ENCODE peak calls at places on chromosome 11, in seven cellular contexts. M is H1, L is NT2/D1, R is transverse colon, C is GM23248, T is Peyer's patch, P is pancreas. J is an unnamed sample. For H3K4me1, the result is how much of the 10 kb centered on the place peaks cover.

GRCh38 chr11:124900464-124900863 is 2.8 kb upstream of the ROBO4 start:
- DNase-seq in R (no peak), M (no peak), T (no peak), L (peak), C (peak), P (no peak), J (no peak)

GRCh38 chr11:61919841-61920631 is 2.7 kb upstream of the RAB3IL1 start:
- DNase-seq in T (no peak), P (no peak), L (no peak), M (no peak), C (no peak), R (no peak), J (no peak)

GRCh38 chr11:63505857-63506528 is at the start of gene LGALS12:
- DNase-seq in T (no peak), R (no peak), M (no peak), L (no peak), C (no peak), P (no peak), J (no peak)

GRCh38 chr11:71098776-71099175 is 153.6 kb downstream of the SHANK2 start:
- DNase-seq in P (no peak), R (no peak), L (no peak), C (no peak), M (no peak), T (no peak), J (no peak)

GRCh38 chr11:61481806-61482205 is 26.7 kb upstream of the LRRC10B start:
- DNase-seq in R (no peak), C (no peak), L (no peak), T (no peak), P (no peak), M (no peak), J (no peak)

GRCh38 chr11:118156531-118157185 is 4.0 kb upstream of the SCN4B start:
- DNase-seq in P (no peak), R (no peak), C (no peak), T (no peak), M (no peak), L (no peak), J (no peak)

GRCh38 chr11:78253797-78254196 is 65.1 kb downstream of the USP35 start:
- DNase-seq in R (no peak), L (no peak), C (peak), P (no peak), M (no peak), T (no peak), J (no peak)

GRCh38 chr11:13309156-13309555 is 31.6 kb downstream of the BMAL1 start:
- DNase-seq in R (no peak), L (no peak), M (no peak), P (no peak), T (no peak), C (no peak), J (no peak)

GRCh38 chr11:61045271-61045670 is 57.0 kb upstream of the CD5 start:
- DNase-seq in C (no peak), R (no peak), T (no peak), M (no peak), P (no peak), L (no peak), J (no peak)

GRCh38 chr11:70881948-70882715 is 370.2 kb downstream of the SHANK2 start:
- DNase-seq in M (no peak), C (no peak), P (no peak), L (no peak), R (no peak), T (no peak), J (no peak)

GRCh38 chr11:492416-493226 is 14.4 kb downstream of the RNH1 start:
- DNase-seq in P (no peak), R (no peak), C (no peak), L (no peak), M (no peak), T (peak), J (no peak)

GRCh38 chr11:1597331-1597741 is 758 bp downstream of the KRTAP5-2 start:
- DNase-seq in C (no peak), P (no peak), M (no peak), T (no peak), R (no peak), L (no peak), J (no peak)

GRCh38 chr11:12860827-12861226 is 148.3 kb upstream of the RASSF10 start:
- DNase-seq in T (no peak), M (no peak), C (no peak), R (no peak), P (no peak), L (no peak), J (no peak)

GRCh38 chr11:14500181-14500651 is 605 bp upstream of the COPB1 start:
- DNase-seq in C (peak), P (peak), M (no peak), T (peak), R (peak), L (no peak), J (peak)

GRCh38 chr11:75625970-75626691 is 42.7 kb downstream of the MAP6 start:
- DNase-seq in P (no peak), C (peak), R (no peak), M (no peak), L (no peak), T (no peak), J (no peak)

GRCh38 chr11:134275534-134276395 is at the start of gene GLB1L3:
- DNase-seq in T (peak), L (no peak), M (no peak), R (peak), C (peak), P (no peak), J (no peak)

GRCh38 chr11:16280256-16280682 is 76.1 kb downstream of the SOX6 start:
- DNase-seq in L (no peak), P (no peak), R (peak), M (no peak), C (no peak), T (peak), J (no peak)

GRCh38 chr11:119622454-119623143 is 106.4 kb downstream of the NECTIN1 start:
- DNase-seq in T (no peak), L (no peak), P (no peak), C (no peak), M (no peak), R (no peak), J (no peak)

DNA sequence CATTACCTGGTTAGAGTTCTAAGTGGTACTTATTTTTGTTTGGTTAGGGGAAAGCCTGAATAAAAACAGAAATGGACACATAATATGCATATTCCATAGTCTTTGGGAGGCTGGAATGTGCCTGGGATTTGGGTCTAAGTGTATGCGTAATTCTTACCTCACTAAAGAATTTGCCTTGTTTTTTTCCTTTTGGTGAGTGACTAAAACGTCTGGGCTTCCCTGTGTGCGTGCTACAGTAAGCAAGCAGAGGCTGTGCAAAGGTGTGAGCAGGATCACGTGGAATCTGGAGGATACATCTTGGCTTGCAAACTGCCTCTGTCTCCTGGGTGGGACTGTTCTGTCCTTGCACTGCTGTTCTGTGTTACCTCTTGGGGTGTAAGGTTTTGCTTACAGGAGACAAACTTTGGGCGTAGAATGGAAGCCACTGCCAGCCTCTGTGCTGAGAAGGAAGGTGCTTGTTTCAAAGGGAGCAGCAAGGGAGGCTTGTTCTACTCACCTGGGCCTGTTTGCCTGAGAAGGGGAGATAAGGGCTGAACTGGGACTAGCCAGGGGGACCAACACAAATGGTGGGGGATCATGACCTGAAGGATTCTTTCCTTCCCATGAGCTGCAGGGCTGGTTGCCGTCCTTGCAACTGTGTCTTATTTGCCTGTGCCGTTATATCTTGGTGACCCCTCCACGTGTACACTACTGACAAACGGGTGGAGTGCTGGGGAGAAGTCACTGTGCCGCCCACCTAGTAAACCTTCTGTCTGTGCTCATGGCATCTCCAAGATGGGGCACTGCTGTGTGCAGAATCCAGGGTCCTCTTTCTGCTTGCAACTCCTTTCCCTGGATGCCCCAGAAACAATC is 4.5 kb downstream of the NEAT1 start:
- DNase-seq in L (no peak), T (peak), C (peak), M (no peak), P (peak), R (peak), J (no peak)
- H3K4me1 ChIP-seq in L (under half), T (under half), C (under half), M (under half), P (under half), R (under half), J (under half)

GRCh38 chr11:32821917-32822560 is 7.7 kb upstream of the PRRG4 start:
- DNase-seq in C (no peak), R (no peak), T (no peak), M (no peak), P (no peak), L (no peak), J (no peak)
- H3K4me3 ChIP-seq in C (no peak), R (no peak), T (no peak), M (no peak), P (no peak), L (no peak), J (no peak)

DNA sequence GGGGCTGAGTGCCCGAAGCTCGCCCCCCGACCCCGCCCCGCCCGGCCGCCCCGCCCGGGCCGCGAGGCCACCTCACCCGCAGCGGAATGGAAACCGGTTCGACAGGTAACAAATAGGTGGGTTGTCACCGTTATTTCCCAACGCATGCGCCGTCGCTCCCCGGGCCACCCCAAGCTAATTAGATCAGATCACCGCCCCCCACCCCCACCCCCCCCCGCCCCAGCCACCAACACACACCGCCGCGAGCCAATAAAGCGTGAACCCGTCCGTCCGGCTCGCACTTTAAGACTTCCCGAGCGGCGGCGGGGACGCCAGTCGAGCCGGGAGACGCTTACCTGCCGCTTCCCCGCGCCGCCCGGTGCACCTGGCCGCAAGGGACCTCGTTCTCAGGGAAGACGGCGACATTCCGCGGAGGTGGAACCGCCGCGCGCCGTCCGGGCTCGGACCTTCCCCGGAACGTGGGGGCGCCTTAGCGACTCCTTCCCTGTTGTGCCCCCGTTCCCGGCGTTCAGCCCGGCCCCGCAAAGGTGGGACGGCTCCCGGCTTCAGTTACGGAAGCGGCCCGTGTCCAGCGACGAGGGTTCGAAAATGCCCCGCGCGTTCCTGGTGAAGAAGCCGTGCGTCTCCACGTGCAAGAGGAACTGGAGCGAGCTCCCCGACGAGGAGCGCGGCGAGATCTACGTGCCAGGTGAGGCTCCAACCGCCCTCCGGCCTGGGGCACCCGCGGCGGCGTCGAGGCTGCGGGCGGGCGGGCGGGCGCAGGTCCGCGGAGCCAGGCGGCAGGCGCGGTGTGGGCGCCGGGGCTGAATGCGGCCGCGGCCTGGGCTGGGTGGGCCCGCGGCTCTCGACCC is at the start of gene OVOL1:
- DNase-seq in P (peak), L (no peak), M (no peak), T (peak), R (peak), C (no peak), J (no peak)
- H3K4me1 ChIP-seq in P (under half), L (under half), M (under half), T (under half), R (under half), C (under half), J (under half)

GRCh38 chr11:69703711-69704507 is at the start of gene FGF19:
- DNase-seq in P (no peak), R (no peak), T (no peak), M (no peak), L (peak), C (peak), J (no peak)
- H3K4me3 ChIP-seq in P (no peak), R (no peak), T (peak), M (peak), L (peak), C (peak), J (peak)

GRCh38 chr11:128508785-128509518 is 78.4 kb downstream of the ETS1 start:
- DNase-seq in L (no peak), T (no peak), M (no peak), R (no peak), P (no peak), C (peak), J (no peak)
- H3K4me1 ChIP-seq in L (under half), T (under half), M (under half), R (half or more), P (under half), C (half or more), J (half or more)

DNA sequence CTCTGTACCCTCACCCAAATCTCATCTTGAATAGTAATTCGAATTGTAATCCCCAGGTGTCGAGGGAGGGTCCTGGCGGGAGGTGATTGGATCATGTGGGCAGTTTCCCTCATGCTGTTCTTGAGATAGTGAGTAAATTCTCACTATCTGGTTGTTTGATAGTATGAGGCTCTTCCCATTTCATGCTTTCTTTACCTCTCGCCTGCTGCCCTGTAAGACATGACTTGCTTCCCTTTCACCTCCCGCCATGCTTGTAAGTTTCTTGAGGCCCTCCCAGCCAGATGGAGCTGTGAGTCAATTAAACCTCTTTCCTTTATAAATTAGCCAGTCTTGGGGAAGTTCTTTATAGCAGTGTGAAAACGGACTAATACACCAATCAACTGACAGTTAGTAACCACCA is 60.1 kb downstream of the FAM76B start:
- DNase-seq in T (no peak), R (no peak), M (no peak), P (no peak), L (no peak), C (no peak), J (no peak)
- H3K4me3 ChIP-seq in T (no peak), R (no peak), M (no peak), P (no peak), L (no peak), C (no peak), J (no peak)

DNA sequence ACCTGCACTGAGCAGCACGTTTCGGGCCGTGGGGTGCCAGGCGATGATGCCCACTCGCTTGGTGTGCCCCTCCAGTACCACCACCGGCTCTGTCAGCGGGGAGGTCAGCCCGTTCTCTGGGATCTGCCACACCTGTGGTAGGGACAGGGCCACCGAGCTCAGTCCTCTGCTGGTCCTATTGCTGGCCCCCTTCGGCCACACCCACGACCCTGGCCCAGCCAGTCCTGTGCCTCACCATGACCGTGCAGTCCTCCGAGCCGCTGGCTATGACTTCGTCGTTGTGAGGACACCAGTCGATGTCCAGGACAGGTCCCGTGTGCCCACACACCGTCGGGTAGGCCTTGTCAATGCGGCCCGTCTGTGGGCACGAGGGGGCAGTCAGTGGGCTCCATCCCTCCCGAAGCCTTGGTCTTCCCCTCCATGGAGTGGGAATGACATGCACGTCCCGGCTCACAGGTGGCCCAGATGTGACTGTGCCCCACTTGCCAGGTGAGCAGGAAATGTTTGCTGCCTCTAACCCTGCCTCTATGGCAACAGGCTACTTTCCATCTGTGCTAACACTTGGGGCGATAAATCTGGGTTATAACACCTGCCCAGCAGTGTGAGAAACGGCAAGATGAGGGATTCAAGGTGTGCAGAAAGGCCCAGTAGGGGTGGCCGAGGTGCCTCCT is 1.4 kb downstream of the CORO1B start:
- DNase-seq in T (no peak), M (no peak), L (no peak), R (no peak), C (no peak), P (no peak), J (no peak)
- H3K4me1 ChIP-seq in T (under half), M (under half), L (under half), R (under half), C (under half), P (under half), J (half or more)

J was measured in Panc1.